ENCODE peak calls at places on chromosome 19, in five cellular contexts. S, M, I, L and N are unnamed samples.

GRCh38 chr19:47414469-47414868 is 4.9 kb downstream of the MEIS3 start:
- DNase-seq in M (no peak), L (no peak), S (no peak), I (no peak), N (no peak)

GRCh38 chr19:38196948-38197656 is 26.9 kb downstream of the DPF1 start:
- DNase-seq in S (no peak), L (no peak), M (no peak), I (no peak), N (no peak)

GRCh38 chr19:2055871-2056809 is 5.1 kb upstream of the MKNK2 start:
- DNase-seq in S (peak), I (peak), L (peak), M (no peak), N (no peak)

GRCh38 chr19:56108447-56109195 is 12.5 kb downstream of the ZNF787 start:
- DNase-seq in L (peak), I (no peak), S (peak), M (no peak), N (no peak)

GRCh38 chr19:6249296-6249695 is 30.5 kb downstream of the MLLT1 start:
- DNase-seq in I (peak), L (no peak), M (no peak), S (no peak), N (no peak)

GRCh38 chr19:45864629-45865082 is 530 bp downstream of the FOXA3 start:
- DNase-seq in S (no peak), L (no peak), M (no peak), I (no peak), N (no peak)

GRCh38 chr19:42596391-42597071 is 1.8 kb upstream of the CEACAM8 start:
- DNase-seq in I (no peak), M (peak), L (peak), S (peak), N (peak)

GRCh38 chr19:5985098-5985783 is 7.3 kb upstream of the RANBP3 start:
- DNase-seq in I (peak), M (no peak), S (peak), L (peak), N (no peak)

GRCh38 chr19:46251415-46251814 is 21.9 kb downstream of the IGFL1 start:
- DNase-seq in I (no peak), M (no peak), S (no peak), L (no peak), N (no peak)

GRCh38 chr19:42276821-42277220 is 7.8 kb downstream of the CIC start:
- DNase-seq in L (no peak), I (no peak), S (no peak), M (no peak), N (no peak)

GRCh38 chr19:33747273-33747672 is 49.4 kb upstream of the KCTD15 start:
- DNase-seq in M (no peak), I (no peak), S (no peak), L (no peak), N (no peak)

GRCh38 chr19:1728816-1729567 is 24.3 kb upstream of the ONECUT3 start:
- DNase-seq in I (no peak), L (no peak), S (no peak), M (no peak), N (no peak)

GRCh38 chr19:29576043-29576442 is 30.0 kb upstream of the POP4 start:
- DNase-seq in S (no peak), I (no peak), M (no peak), L (no peak), N (no peak)

DNA sequence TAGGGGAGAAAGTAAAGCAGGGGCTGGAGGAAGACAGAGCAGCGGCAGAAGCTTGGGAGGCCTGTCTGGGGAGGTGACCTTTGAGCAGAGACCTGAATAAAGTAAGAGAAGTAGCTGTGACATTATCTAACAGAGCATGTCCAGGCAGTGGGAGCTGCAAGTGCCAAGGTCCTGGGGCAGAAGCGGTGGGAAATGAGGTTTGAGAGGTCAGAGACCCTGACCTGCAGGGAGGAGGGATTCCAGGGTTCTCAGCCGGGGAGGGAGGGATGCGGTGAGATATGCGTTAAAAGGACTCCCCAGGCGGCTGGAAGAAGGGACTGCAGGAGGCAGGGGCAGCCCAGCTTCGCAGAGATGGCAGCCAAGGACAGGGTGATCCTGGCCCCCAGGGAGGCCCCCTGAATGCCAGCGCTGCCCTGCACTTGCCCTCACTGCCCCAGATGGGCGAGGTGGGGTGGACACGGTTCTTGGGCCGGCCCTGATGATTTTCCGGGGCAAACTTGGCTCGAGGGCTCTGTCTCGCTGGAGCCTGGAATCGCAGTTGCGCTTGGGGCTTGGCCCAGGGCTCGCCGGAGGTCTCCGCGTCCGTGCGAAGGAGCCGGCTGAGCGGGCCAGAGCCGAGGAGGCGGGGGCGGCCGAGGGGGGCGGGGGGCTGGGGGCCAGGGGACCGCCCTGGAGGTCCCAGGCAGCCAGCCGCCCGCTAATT is 3.2 kb downstream of the CRLF1 start:
- DNase-seq in M (no peak), I (no peak), S (no peak), L (no peak), N (no peak)
- TF ChIP-seq CTCF in M (no peak), I (no peak), S (no peak), L (peak), N (peak)

GRCh38 chr19:49019242-49019932 is 2.5 kb upstream of the LHB start:
- DNase-seq in S (peak), L (peak), M (peak), I (no peak), N (no peak)
- TF ChIP-seq CTCF in S (no peak), L (peak), M (no peak), I (no peak), N (peak)

GRCh38 chr19:52748336-52748950 is 13.6 kb upstream of the ZNF611 start:
- DNase-seq in I (peak), S (no peak), M (no peak), L (peak), N (no peak)
- TF ChIP-seq CTCF in I (peak), S (peak), M (no peak), L (peak), N (peak)

GRCh38 chr19:40530091-40530901 is 46.4 kb upstream of the SHKBP1 start:
- DNase-seq in M (no peak), L (no peak), I (no peak), S (peak), N (peak)
- TF ChIP-seq CTCF in M (no peak), L (no peak), I (no peak), S (no peak), N (no peak)

GRCh38 chr19:43766755-43767043 is 11.9 kb upstream of the SMG9 start:
- DNase-seq in I (no peak), M (no peak), L (no peak), S (no peak), N (no peak)
- TF ChIP-seq CTCF in I (no peak), M (no peak), L (no peak), S (no peak), N (no peak)

GRCh38 chr19:7732045-7732444 is at the start of gene CLEC4G:
- DNase-seq in M (no peak), I (no peak), S (no peak), L (no peak), N (no peak)

GRCh38 chr19:7734220-7735203 is 2.6 kb upstream of the CLEC4G start:
- DNase-seq in L (peak), M (no peak), I (no peak), S (no peak), N (no peak)

GRCh38 chr19:7731218-7731595 is 703 bp downstream of the CLEC4G start:
- DNase-seq in I (no peak), L (no peak), M (no peak), S (no peak), N (no peak)

GRCh38 chr19:7731615-7732014 is 295 bp downstream of the CLEC4G start:
- DNase-seq in M (no peak), S (no peak), L (no peak), I (no peak), N (no peak)

DNA sequence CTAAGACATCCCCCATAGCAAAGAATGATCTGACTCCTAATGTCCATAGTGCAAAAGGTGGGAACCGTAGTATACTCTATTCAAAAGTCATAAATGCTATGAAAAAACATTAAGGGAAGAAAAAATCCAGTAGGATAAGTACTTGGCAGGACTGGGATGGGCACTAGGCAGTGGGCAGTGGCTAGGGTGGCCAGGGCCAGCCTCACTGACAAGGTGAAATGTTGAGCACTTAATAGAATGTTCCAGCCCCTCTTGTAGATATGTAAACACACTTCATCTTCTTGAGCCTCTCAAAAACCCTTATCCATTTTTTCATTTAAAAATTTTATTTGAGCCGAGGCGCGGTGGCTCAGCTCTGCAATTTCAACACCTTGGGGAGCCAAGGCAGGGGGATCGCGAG is 1.5 kb upstream of the CLEC4G start:
- DNase-seq in M (no peak), I (no peak), S (no peak), L (no peak), N (no peak)
- TF ChIP-seq CTCF in M (no peak), I (no peak), S (no peak), L (no peak), N (no peak)

GRCh38 chr19:3234800-3235199 is 10.3 kb downstream of the CELF5 start:
- DNase-seq in L (no peak), M (no peak), I (no peak), S (no peak), N (no peak)

GRCh38 chr19:3238066-3238561 is 13.7 kb downstream of the CELF5 start:
- DNase-seq in M (no peak), S (no peak), I (no peak), L (no peak), N (no peak)

GRCh38 chr19:3243851-3244700 is 19.6 kb downstream of the CELF5 start:
- DNase-seq in L (peak), S (no peak), M (no peak), I (peak), N (peak)

GRCh38 chr19:3236272-3236671 is 11.8 kb downstream of the CELF5 start:
- DNase-seq in I (no peak), S (no peak), L (no peak), M (no peak), N (no peak)

GRCh38 chr19:3239367-3239766 is 14.9 kb downstream of the CELF5 start:
- DNase-seq in M (no peak), I (no peak), S (no peak), L (no peak), N (no peak)
- TF ChIP-seq CTCF in M (no peak), I (no peak), S (no peak), L (no peak), N (no peak)

GRCh38 chr19:35851213-35852028 is 883 bp downstream of the NPHS1 start:
- DNase-seq in M (no peak), L (no peak), S (no peak), I (no peak), N (no peak)
- TF ChIP-seq CTCF in M (no peak), L (no peak), S (no peak), I (no peak), N (peak)